ENCODE peak calls at places on chromosomes 16 and 17, in four cellular contexts. C is heart left ventricle, M is stomach, U is foreskin fibroblast. J is an unnamed sample.

GRCh38 chr17:32519769-32520701 is 33.2 kb downstream of the CDK5R1 start:
- DNase-seq in C (no peak), U (no peak), M (peak), J (no peak)

GRCh38 chr16:31487076-31487719 is 4.3 kb downstream of the SLC5A2 start:
- DNase-seq in U (no peak), M (no peak), C (no peak), J (no peak)

GRCh38 chr16:4263504-4264436 is 9.1 kb downstream of the TFAP4 start:
- DNase-seq in M (peak), C (peak), U (peak), J (peak)

GRCh38 chr17:48816774-48817590 is at the start of gene TTLL6:
- DNase-seq in M (peak), U (peak), C (peak), J (peak)

GRCh38 chr17:64460955-64461354 is 12.0 kb downstream of the MILR1 start:
- DNase-seq in M (no peak), U (no peak), C (peak), J (no peak)

GRCh38 chr17:6090253-6090652 is 20.1 kb downstream of the WSCD1 start:
- DNase-seq in U (no peak), C (no peak), M (no peak), J (no peak)

GRCh38 chr16:67317853-67318252 is 8.7 kb downstream of the KCTD19 start:
- DNase-seq in U (no peak), C (no peak), M (no peak), J (no peak)

GRCh38 chr16:51062039-51062438 is 89.0 kb downstream of the SALL1 start:
- DNase-seq in U (no peak), C (no peak), M (no peak), J (no peak)

GRCh38 chr16:23889189-23889588 is 53.4 kb downstream of the PRKCB start:
- DNase-seq in C (no peak), U (no peak), M (no peak), J (no peak)

GRCh38 chr16:81767987-81768592 is 11.0 kb upstream of the PLCG2 start:
- DNase-seq in U (no peak), C (no peak), M (no peak), J (no peak)

GRCh38 chr17:75727391-75727790 is 6.1 kb downstream of the ITGB4 start:
- DNase-seq in U (no peak), M (no peak), C (no peak), J (no peak)

GRCh38 chr17:38476549-38476948 is 48.3 kb downstream of the ARHGAP23 start:
- DNase-seq in C (no peak), M (no peak), U (no peak), J (no peak)

GRCh38 chr16:77993586-77993985 is 28.8 kb upstream of the CLEC3A start:
- DNase-seq in U (no peak), C (no peak), M (no peak), J (no peak)

GRCh38 chr16:10171225-10171624 is 11.0 kb downstream of the GRIN2A start:
- DNase-seq in C (no peak), U (no peak), M (no peak), J (no peak)

GRCh38 chr16:79751785-79752184 is 151.2 kb upstream of the MAF start:
- DNase-seq in M (no peak), U (no peak), C (peak), J (peak)

GRCh38 chr17:17497845-17498520 is 1.8 kb upstream of the RASD1 start:
- DNase-seq in C (peak), U (no peak), M (no peak), J (no peak)

GRCh38 chr17:8631554-8631877 is 991 bp upstream of the MYH10 start:
- DNase-seq in U (no peak), C (no peak), M (no peak), J (no peak)
- H3K4me3 ChIP-seq in U (peak), C (peak), M (peak), J (peak)

GRCh38 chr16:52827456-52827855 is 225.2 kb downstream of the CHD9NB start:
- DNase-seq in M (no peak), C (no peak), U (no peak), J (no peak)
- TF ChIP-seq CTCF in M (no peak), C (no peak), U (no peak), J (no peak)

GRCh38 chr17:35541434-35541833 is 4.0 kb upstream of the SLFN12L start:
- DNase-seq in U (no peak), C (no peak), M (no peak), J (no peak)
- H3K4me3 ChIP-seq in U (no peak), C (no peak), M (peak), J (no peak)

DNA sequence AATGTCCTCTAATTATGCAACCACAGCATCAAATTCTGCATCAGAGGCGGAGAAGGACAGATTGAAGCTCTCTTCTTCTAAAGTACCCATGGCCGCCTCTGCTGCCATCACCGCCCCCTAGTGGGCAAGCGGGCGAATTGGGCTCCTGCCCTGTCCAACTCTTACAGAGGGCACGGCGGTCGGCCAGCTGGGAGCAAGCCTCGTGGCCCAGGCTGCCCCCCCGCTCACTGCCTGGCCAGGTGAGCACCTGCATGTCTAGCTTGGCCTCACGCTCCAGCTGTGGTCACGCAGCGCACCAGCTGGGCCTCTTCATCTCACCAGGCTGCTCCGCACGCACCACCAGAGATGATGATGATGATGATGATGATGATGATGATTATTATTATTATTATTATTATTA is 146.1 kb upstream of the TOM1L1 start:
- DNase-seq in U (no peak), M (no peak), C (no peak), J (peak)
- TF ChIP-seq CTCF in U (no peak), M (no peak), C (no peak), J (no peak)

GRCh38 chr17:31487063-31487647 is 95.7 kb downstream of the RAB11FIP4 start:
- DNase-seq in U (no peak), M (no peak), C (no peak), J (no peak)
- H3K4me3 ChIP-seq in U (no peak), M (peak), C (peak), J (no peak)

GRCh38 chr16:69567031-69567680 is 1.4 kb downstream of the NFAT5 start:
- DNase-seq in C (no peak), U (no peak), M (no peak), J (no peak)
- TF ChIP-seq CTCF in C (no peak), U (peak), M (peak), J (no peak)

GRCh38 chr16:15855704-15856003 is 1.2 kb downstream of the MYH11 start:
- DNase-seq in M (no peak), C (no peak), U (no peak), J (no peak)
- H3K4me3 ChIP-seq in M (peak), C (no peak), U (no peak), J (no peak)

DNA sequence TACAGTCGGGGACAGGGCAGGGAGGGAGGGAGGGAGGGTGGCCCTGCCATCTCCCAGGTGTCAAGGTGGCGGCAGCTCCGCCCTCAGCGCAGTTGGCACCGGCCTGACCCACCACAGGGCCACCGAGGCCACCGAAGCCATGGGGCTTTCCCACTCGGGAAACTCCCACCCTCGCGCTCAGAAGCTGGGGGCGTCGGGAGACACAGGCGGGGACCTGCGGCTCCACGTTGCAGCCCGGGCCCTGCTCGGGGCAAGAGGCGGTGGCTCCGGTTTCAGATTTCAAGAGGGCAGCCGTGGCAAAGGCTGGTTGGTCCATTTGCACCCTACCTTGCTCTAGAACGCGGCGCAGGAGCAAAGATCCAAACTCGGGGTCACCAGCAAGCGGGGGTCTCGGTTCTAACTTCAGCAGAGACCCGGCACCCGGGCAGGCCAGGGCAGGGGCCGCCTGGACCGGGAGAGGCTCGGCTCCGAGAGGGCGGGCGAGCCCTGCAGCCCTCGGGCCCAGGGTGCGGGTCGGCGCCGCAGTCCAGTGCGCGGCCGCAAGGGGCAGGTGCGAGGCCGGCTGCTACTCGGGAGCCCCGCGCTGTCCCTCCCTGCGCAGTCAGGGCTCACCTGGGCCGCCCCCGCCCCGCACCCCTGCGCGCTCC is 412 bp downstream of the CYB561 start:
- DNase-seq in U (no peak), C (no peak), M (peak), J (peak)
- TF ChIP-seq CTCF in U (peak), C (peak), M (no peak), J (peak)

DNA sequence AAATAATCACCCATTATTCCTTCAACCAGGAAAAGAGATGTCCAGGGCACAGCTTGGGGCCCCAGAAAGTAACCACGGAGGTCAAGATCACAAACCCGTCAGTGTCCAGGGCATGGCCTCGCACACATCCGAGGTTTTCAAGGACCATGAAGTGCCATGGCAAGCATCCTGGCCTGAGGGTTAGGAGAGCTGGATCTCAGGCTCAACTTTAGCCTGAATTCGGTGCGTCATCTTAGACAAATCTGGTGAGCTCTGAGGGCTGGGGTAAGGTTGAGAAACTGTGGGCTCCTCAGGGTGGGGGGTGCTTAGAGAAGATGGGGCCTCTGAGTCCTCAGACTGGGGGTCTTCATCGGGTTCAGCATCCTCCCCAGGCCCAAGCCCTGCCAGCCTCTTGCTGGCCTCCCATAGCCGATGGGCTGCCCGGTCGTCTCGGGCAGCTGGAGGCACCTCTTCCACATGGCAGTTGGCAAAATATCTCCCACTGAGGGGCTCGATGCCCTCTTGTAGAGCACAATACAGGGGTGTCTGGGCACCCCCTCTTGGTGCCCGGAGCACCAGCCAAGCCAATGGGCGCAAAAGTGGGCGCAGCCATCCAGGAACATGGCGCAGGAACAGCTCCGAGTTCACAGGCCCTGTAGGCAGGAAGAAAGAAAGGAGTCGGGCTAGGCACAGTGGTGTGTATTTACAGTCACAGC is 875 bp upstream of the FLOT2 start:
- DNase-seq in M (no peak), U (no peak), C (no peak), J (no peak)
- H3K4me3 ChIP-seq in M (peak), U (peak), C (no peak), J (peak)

J was measured in pancreas.